ENCODE peak calls at places on chromosome 11, in eight cellular contexts. T is body of pancreas, W is lung microvascular endothelial cell, P is mammary epithelial cell, D is A549, G is RKO, H is HepG2, X is HT-29. S is an unnamed sample.

GRCh38 chr11:87604350-87604749 is 566.6 kb downstream of the TMEM135 start:
- DNase-seq in W (no peak), T (no peak), H (no peak), G (no peak), P (peak), X (no peak), D (no peak), S (no peak)

GRCh38 chr11:69022268-69022667 is 9.2 kb upstream of the MRGPRF start:
- DNase-seq in D (no peak), W (no peak), G (no peak), T (no peak), X (no peak), H (no peak), P (no peak), S (no peak)

GRCh38 chr11:69546735-69547370 is 65.4 kb downstream of the LINC01488 start:
- DNase-seq in D (no peak), X (no peak), P (no peak), T (no peak), G (no peak), W (no peak), H (no peak), S (no peak)

GRCh38 chr11:130992788-130993187 is 76.5 kb upstream of the SNX19 start:
- DNase-seq in P (no peak), X (no peak), W (no peak), T (no peak), H (no peak), G (no peak), D (no peak), S (no peak)

GRCh38 chr11:34490304-34490703 is 23.3 kb downstream of the ELF5 start:
- DNase-seq in H (no peak), D (no peak), P (no peak), W (no peak), T (no peak), G (no peak), X (no peak), S (no peak)

GRCh38 chr11:88179966-88180629 is 4.9 kb upstream of the RAB38 start:
- DNase-seq in W (no peak), P (peak), D (no peak), X (no peak), G (peak), T (no peak), H (no peak), S (no peak)

GRCh38 chr11:93474122-93474521 is 69.1 kb downstream of the SMCO4 start:
- DNase-seq in T (no peak), X (no peak), P (no peak), D (no peak), H (no peak), G (no peak), W (no peak), S (no peak)

GRCh38 chr11:59801160-59801706 is 9.3 kb downstream of the MRPL16 start:
- DNase-seq in W (no peak), D (no peak), G (no peak), H (no peak), X (peak), P (no peak), T (no peak), S (no peak)

GRCh38 chr11:42526366-42526765 is 785.4 kb upstream of the API5 start:
- DNase-seq in G (no peak), H (no peak), W (no peak), T (no peak), D (no peak), X (no peak), P (no peak), S (no peak)

GRCh38 chr11:33371049-33371448 is 113.9 kb downstream of the HIPK3 start:
- DNase-seq in T (no peak), H (no peak), D (no peak), X (no peak), W (no peak), P (no peak), G (no peak), S (no peak)

GRCh38 chr11:9616042-9616640 is 42.7 kb downstream of the WEE1 start:
- DNase-seq in P (no peak), H (no peak), G (no peak), W (no peak), T (no peak), X (no peak), D (no peak), S (no peak)

GRCh38 chr11:44621140-44621681 is 55.7 kb downstream of the CD82 start:
- DNase-seq in D (peak), X (peak), G (peak), H (peak), P (no peak), T (peak), W (peak), S (peak)

GRCh38 chr11:122628691-122629555 is 26.6 kb upstream of the UBASH3B start:
- DNase-seq in W (peak), D (peak), P (peak), H (peak), G (peak), X (peak), T (peak), S (peak)

GRCh38 chr11:61293869-61294716 is 1.0 kb downstream of the VWCE start:
- DNase-seq in W (peak), T (peak), H (peak), X (peak), G (peak), D (peak), P (peak), S (no peak)

GRCh38 chr11:46523290-46523689 is 70.5 kb downstream of the AMBRA1 start:
- DNase-seq in G (no peak), W (no peak), H (no peak), X (no peak), P (no peak), T (no peak), D (no peak), S (no peak)

GRCh38 chr11:85440273-85440672 is 186.9 kb downstream of the DLG2 start:
- DNase-seq in D (no peak), W (no peak), T (peak), H (no peak), G (no peak), X (no peak), P (no peak), S (no peak)

GRCh38 chr11:96264364-96264763 is 78.6 kb downstream of the MAML2 start:
- DNase-seq in T (no peak), G (no peak), W (no peak), H (no peak), P (no peak), D (no peak), X (no peak), S (no peak)

GRCh38 chr11:72483412-72484186 is 49.3 kb upstream of the CLPB start:
- DNase-seq in T (no peak), X (no peak), D (no peak), H (peak), G (peak), W (peak), P (peak), S (no peak)

GRCh38 chr11:10930224-10930960 is 72.5 kb upstream of the ZBED5 start:
- DNase-seq in G (no peak), X (peak), H (no peak), T (peak), P (peak), W (peak), D (no peak), S (no peak)

GRCh38 chr11:18254781-18255361 is 6.4 kb upstream of the SAA2 start:
- DNase-seq in W (no peak), X (no peak), D (no peak), P (no peak), H (no peak), T (no peak), G (no peak), S (no peak)

GRCh38 chr11:129457321-129457720 is 81.7 kb downstream of the BARX2 start:
- DNase-seq in X (peak), G (no peak), H (no peak), W (no peak), T (no peak), D (no peak), P (no peak), S (no peak)

GRCh38 chr11:6703247-6704063 is 20.3 kb upstream of the MRPL17 start:
- DNase-seq in T (peak), X (peak), H (peak), W (peak), D (peak), G (peak), P (peak), S (no peak)

GRCh38 chr11:117930668-117931330 is 1.6 kb upstream of the TMPRSS13 start:
- DNase-seq in G (no peak), H (no peak), W (no peak), D (no peak), P (no peak), X (no peak), T (no peak), S (no peak)

GRCh38 chr11:76658231-76658630 is 12.3 kb downstream of the LRRC32 start:
- DNase-seq in P (no peak), X (no peak), W (no peak), T (no peak), H (no peak), D (no peak), G (no peak), S (no peak)

GRCh38 chr11:102733232-102733875 is 8.6 kb upstream of the MMP8 start:
- DNase-seq in H (peak), P (peak), X (peak), D (peak), T (peak), G (peak), W (peak), S (no peak)

GRCh38 chr11:112437096-112437495 is 176.4 kb upstream of the PLET1 start:
- DNase-seq in P (no peak), W (no peak), T (no peak), H (no peak), X (no peak), D (no peak), G (no peak), S (no peak)

GRCh38 chr11:94762208-94762607 is 5.9 kb upstream of the AMOTL1 start:
- DNase-seq in P (no peak), W (peak), D (no peak), H (no peak), G (peak), T (peak), X (peak), S (no peak)

GRCh38 chr11:17734986-17735822 is 623 bp downstream of the KCNC1 start:
- DNase-seq in T (peak), H (peak), X (no peak), D (peak), W (peak), G (no peak), P (peak), S (no peak)

GRCh38 chr11:126345759-126346585 is 9.5 kb upstream of the ST3GAL4 start:
- DNase-seq in D (no peak), H (no peak), T (peak), G (no peak), P (no peak), X (peak), W (peak), S (no peak)

GRCh38 chr11:71386232-71386631 is 62.0 kb downstream of the DHCR7 start:
- DNase-seq in P (no peak), W (no peak), X (no peak), H (no peak), T (no peak), D (no peak), G (no peak), S (no peak)

GRCh38 chr11:92801685-92802084 is 167.8 kb upstream of the MTNR1B start:
- DNase-seq in H (no peak), X (no peak), D (no peak), T (no peak), P (no peak), G (no peak), W (no peak), S (no peak)

GRCh38 chr11:126347751-126348628 is 7.5 kb upstream of the ST3GAL4 start:
- DNase-seq in W (no peak), H (peak), X (no peak), D (no peak), T (no peak), G (no peak), P (no peak), S (no peak)

GRCh38 chr11:126354631-126355323 is 709 bp upstream of the ST3GAL4 start:
- DNase-seq in H (no peak), T (no peak), D (no peak), X (no peak), G (peak), P (no peak), W (no peak), S (no peak)

GRCh38 chr11:65855927-65856363 is 2.0 kb downstream of the CFL1 start:
- DNase-seq in H (no peak), W (no peak), D (no peak), G (no peak), X (no peak), P (no peak), T (no peak), S (no peak)

GRCh38 chr11:34271727-34272126 is 86.1 kb downstream of the ABTB2 start:
- DNase-seq in D (no peak), T (no peak), H (no peak), W (no peak), X (no peak), P (no peak), G (no peak), S (no peak)

GRCh38 chr11:115439385-115439784 is 64.8 kb downstream of the CADM1 start:
- DNase-seq in X (no peak), P (peak), D (no peak), G (peak), T (no peak), H (no peak), W (no peak), S (no peak)

GRCh38 chr11:2325719-2326118 is 23.9 kb downstream of the TSPAN32 start:
- DNase-seq in D (no peak), X (no peak), P (peak), W (no peak), H (no peak), T (peak), G (peak), S (no peak)

GRCh38 chr11:35478411-35479139 is 46.8 kb downstream of the PAMR1 start:
- DNase-seq in X (no peak), D (no peak), P (no peak), T (peak), G (no peak), H (no peak), W (no peak), S (no peak)

GRCh38 chr11:134576721-134577171 is 164.7 kb upstream of the B3GAT1 start:
- DNase-seq in D (no peak), X (no peak), T (no peak), W (no peak), P (no peak), G (no peak), H (no peak), S (no peak)

GRCh38 chr11:35677904-35678303 is 15.3 kb downstream of the TRIM44 start:
- DNase-seq in W (no peak), T (no peak), P (no peak), H (no peak), D (no peak), X (no peak), G (no peak), S (no peak)

S was measured in memory B cell.